ENCODE peak calls at places on chromosomes 7 and 10, in five cellular contexts. G is prostate gland, V is esophagus squamous epithelium, U is A549, P is breast epithelium. R is an unnamed sample.

GRCh38 chr10:58064714-58065528 is 202.8 kb downstream of the IPMK start:
- DNase-seq in G (no peak), V (no peak), U (peak; percentile 24), P (no peak), R (no peak)

GRCh38 chr10:61904711-61905445 is 3.4 kb downstream of the ARID5B start:
- DNase-seq in G (no peak), V (no peak), U (peak; percentile 55), P (no peak), R (no peak)

GRCh38 chr10:86210416-86210815 is 156.2 kb downstream of the GRID1 start:
- DNase-seq in G (no peak), V (no peak), U (no peak), P (no peak), R (no peak)

GRCh38 chr7:136114966-136115762 is 138.0 kb upstream of the MTPN start:
- DNase-seq in G (no peak), V (no peak), U (peak; percentile 48), P (no peak), R (peak; percentile 23)

GRCh38 chr7:104972510-104972909 is 41.5 kb upstream of the KMT2E start:
- DNase-seq in G (no peak), V (no peak), U (no peak), P (no peak), R (no peak)

GRCh38 chr10:24552346-24553016 is 171.2 kb downstream of the ARHGAP21 start:
- DNase-seq in G (peak; percentile 54), V (no peak), U (peak; percentile 30), P (no peak), R (peak; percentile 28)

GRCh38 chr10:122441961-122442360 is 12.5 kb upstream of the ARMS2 start:
- DNase-seq in G (no peak), V (no peak), U (peak; percentile 78), P (no peak), R (no peak)

GRCh38 chr7:12212051-12212485 is 974 bp downstream of the TMEM106B start:
- DNase-seq in G (no peak), V (no peak), U (no peak), P (no peak), R (no peak)

GRCh38 chr7:124667312-124667711 is 98.3 kb downstream of the GPR37 start:
- DNase-seq in G (no peak), V (no peak), U (no peak), P (no peak), R (no peak)

GRCh38 chr7:19701471-19701870 is 7.4 kb downstream of the POLR1F start:
- DNase-seq in G (peak; percentile 7), V (no peak), U (no peak), P (no peak), R (no peak)
- TF ChIP-seq POLR2A in G (no peak), V (no peak), U (no peak), P (no peak), R (no peak)

GRCh38 chr10:77875730-77876129 is 50.8 kb downstream of the DLG5 start:
- DNase-seq in G (no peak), V (no peak), U (no peak), P (no peak), R (no peak)

GRCh38 chr10:77879065-77879464 is 47.5 kb downstream of the DLG5 start:
- DNase-seq in G (no peak), V (no peak), U (no peak), P (no peak), R (no peak)

GRCh38 chr10:77879710-77880109 is 46.8 kb downstream of the DLG5 start:
- DNase-seq in G (no peak), V (no peak), U (no peak), P (no peak), R (no peak)

GRCh38 chr10:77874872-77875271 is 51.7 kb downstream of the DLG5 start:
- DNase-seq in G (no peak), V (no peak), U (no peak), P (no peak), R (no peak)

DNA sequence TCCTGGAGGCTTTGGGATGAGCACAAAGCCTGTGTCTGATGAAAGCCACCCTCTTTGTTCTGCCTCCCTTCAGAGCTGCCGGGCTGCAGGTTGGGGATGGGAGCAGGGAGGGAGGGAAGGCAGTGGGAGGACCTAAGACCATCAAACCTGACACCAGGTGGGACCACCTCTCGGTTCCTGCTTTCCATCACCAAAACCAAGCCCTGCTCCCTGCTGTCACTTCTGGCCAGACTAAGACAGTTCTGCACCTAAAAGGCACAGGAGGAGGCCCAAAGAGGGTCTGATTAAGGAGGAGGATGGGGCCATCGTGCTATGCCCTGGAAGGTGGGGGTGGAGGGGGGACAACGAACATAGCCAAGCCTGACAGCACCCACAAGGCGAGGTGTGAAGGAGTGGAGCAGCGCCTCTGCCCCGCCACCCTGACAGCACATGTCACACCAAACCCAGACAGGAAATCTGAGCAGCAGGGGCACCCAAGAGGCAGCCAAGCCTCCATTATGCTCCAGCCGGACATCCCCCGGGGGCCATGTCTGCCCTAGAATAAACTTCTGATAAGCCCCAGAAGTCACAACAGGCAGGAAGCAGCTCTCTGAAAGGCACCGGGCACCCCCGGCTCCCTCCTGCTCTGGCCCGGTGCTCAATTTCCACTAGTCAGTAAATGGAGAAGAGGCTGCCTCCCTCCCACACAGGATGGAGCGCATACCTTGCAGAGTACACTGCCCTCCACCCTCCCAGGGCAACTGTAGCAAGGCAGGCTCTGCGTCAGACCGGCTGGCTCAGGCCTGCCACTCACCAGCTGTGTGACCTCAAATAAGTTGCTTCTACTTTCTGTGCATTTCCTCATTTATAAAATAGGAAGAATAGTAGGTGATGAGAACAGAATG is 48.9 kb downstream of the DLG5 start:
- DNase-seq in G (no peak), V (no peak), U (no peak), P (no peak), R (no peak)
- TF ChIP-seq POLR2A in G (no peak), V (no peak), U (no peak), P (no peak), R (no peak)

GRCh38 chr10:114822771-114823463 is 1.3 kb downstream of the FHIP2A start:
- DNase-seq in G (no peak), V (no peak), U (no peak), P (no peak), R (no peak)
- TF ChIP-seq POLR2A in G (no peak), V (no peak), U (no peak), P (no peak), R (no peak)

GRCh38 chr7:93226310-93226709 is at the start of gene HEPACAM2:
- DNase-seq in G (no peak), V (no peak), U (no peak), P (no peak), R (no peak)

GRCh38 chr7:93232673-93233018 is 480 bp downstream of the VPS50 start:
- DNase-seq in G (no peak), V (no peak), U (peak; percentile 14), P (no peak), R (no peak)

GRCh38 chr7:93228302-93228701 is 2.0 kb upstream of the HEPACAM2 start:
- DNase-seq in G (peak; percentile 40), V (no peak), U (peak; percentile 38), P (no peak), R (no peak)

GRCh38 chr7:93231264-93231663 is 902 bp upstream of the VPS50 start:
- DNase-seq in G (no peak), V (no peak), U (no peak), P (no peak), R (no peak)

DNA sequence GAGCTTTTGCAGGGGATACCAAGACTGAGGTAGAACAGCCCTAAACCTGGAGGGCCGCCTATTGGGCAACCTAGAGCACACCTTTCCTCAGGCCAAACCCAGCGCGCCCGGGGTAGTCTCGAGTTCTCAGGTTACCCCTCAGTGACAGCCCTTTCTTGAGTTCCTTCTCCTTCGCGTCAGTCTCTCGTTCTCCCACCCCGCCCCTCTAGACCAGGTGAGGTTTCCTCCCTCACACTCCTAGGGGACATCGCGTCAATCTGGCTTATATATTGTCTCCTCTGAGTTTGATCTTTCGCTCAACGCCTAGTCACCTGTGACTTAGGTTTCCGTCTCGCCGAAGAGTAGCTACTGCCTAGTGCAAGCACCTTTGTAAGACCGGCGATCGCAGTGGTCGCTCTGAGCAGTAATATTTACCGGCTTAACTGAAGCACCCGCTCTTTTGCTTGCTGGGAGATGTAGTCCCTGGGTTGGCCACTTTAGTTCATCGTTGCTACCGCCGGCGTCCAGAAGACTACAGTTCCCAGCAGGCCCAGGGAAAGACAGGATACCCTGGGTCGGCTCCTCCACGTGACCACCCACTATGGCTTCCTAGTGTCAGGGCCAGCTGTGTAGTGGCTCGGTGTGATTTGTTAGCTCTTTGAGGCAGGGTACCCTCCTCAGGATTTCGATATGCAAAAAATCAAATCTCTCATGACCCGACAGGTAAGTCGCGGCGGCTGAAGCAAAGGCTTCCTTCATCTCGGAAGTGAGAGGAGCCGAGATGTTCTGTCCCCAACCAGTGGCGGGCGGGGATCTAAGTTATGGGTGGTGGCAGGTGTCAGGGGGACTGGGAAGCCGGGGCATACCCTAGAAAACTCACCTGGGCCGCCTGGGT is at the start of gene VPS50:
- DNase-seq in G (peak; percentile 97), V (peak; percentile 79), U (peak; percentile 93), P (peak; percentile 91), R (peak; percentile 56)
- TF ChIP-seq POLR2A in G (peak; percentile 29), V (no peak), U (peak; percentile 36), P (no peak), R (peak; percentile 29)

DNA sequence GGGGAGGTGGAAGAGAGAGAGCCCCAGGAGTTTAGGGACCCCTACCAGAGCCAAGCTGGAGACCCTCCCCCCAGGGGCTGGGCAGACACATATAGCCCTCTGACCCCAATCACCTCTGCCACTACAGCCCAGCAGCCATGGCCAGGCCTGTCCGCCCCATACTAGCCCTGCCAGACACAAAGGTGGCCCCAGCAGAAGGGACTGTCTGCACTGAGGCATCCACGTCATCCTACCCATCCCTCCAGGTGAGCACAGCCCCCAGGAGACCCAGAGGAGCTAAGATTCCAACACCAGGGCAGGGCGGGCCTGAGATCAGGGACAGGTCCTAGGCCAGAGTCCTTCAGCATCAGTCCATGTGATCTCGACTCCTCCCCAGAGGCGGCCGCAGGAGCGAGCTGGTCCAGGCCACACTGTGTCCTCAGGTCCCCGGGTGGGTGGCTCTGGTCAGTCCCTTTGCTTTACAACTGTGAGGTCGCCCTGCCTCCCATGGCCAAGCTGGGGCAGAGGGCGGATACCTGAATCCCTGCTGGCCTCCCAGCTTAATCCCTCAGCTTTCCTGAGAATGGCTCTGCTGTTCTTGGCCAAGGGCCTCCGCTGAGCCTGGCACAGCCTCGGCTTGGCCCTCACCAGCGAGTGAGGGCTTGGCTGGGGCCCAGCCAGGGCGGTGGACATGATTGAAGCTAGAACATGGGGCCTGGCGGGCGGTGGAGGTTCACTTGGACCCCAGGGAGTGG is 14.3 kb upstream of the ELN start:
- DNase-seq in G (no peak), V (no peak), U (no peak), P (no peak), R (no peak)
- TF ChIP-seq POLR2A in G (no peak), V (no peak), U (no peak), P (no peak), R (no peak)

DNA sequence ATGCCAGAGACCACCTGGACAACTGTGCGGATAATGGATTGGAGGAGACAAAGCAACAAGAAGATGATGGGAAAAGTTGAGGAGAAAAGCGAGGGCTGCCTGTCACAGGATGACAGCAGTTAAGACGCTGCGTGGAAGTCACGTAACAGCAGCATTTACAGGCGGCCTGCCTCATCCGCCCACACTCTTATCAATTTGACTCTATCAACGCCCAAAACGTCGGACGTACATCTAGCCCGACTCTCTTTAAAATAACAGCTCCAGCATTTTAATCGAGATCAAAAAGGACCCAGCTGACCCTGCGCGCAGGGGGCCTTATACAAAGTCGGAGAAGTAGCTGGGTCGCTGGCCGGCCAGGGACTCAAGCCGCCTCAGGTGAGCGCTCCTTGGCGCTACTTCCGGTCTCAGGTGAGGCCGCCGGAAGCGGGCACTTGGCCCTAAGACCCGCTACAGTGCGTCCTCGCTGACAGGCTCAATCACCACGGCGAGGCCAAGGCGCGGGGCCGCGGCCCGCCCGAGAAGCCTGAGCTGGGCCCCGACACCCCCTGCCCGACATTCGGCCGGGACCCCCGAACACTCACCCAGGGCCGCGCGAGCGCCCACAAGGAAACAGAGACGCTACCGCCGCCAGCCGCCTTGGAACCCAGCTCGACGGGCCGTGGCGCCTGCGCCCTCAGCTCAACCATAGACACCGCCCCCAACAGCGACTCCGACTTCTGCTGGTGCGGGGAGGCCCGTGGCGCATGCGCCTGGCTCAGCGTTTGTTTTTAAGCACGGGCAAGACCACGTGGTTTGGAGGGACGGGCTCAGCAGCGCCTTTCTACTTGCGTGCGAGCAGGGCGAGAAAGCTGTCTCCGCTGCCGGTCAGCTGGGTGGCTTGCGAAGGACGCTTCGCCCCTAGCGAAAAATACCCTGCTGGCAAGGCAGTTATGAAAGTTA is at the start of gene ERCC6:
- DNase-seq in G (peak; percentile 97), V (peak; percentile 85), U (peak; percentile 99), P (peak; percentile 96), R (peak; percentile 91)
- TF ChIP-seq POLR2A in G (peak; percentile 81), V (no peak), U (peak; percentile 76), P (peak; percentile 46), R (peak; percentile 70)